ENCODE peak calls at places on chromosomes 13 and 19, in eight cellular contexts. K is type B pancreatic cell; U is activated CD8-positive, alpha-beta memory T cell treated with anti-CD3 and anti-CD28 coated beads for 4 hours; R is glutamatergic neuron; G is mucosa of gallbladder; Y is CD8-positive, alpha-beta T cell; J is bronchial epithelial cell; W is cardiac septum. D is an unnamed sample.

GRCh38 chr19:42386974-42387707 is 3.0 kb downstream of the CNFN start:
- DNase-seq in U (peak; percentile 26), Y (peak; percentile 75), W (peak; percentile 86), G (peak; percentile 57), R (peak; percentile 67), J (peak; percentile 58), K (no peak), D (peak; percentile 55)

GRCh38 chr13:63110431-63110830 is 1694.8 kb upstream of the PCDH20 start:
- DNase-seq in Y (no peak), K (no peak), R (no peak), G (no peak), W (no peak), U (no peak), J (no peak), D (no peak)

GRCh38 chr19:2476451-2477140 is 669 bp downstream of the GADD45B start:
- DNase-seq in Y (peak; percentile 78), U (peak; percentile 54), G (peak; percentile 36), R (no peak), J (no peak), K (no peak), W (no peak), D (peak; percentile 32)

GRCh38 chr13:94950303-94950702 is 238.0 kb upstream of the SOX21 start:
- DNase-seq in U (no peak), R (no peak), G (peak; percentile 23), K (no peak), Y (no peak), J (no peak), W (no peak), D (no peak)

GRCh38 chr13:74153316-74153715 is 19.1 kb upstream of the KLF12 start:
- DNase-seq in J (peak; percentile 57), R (no peak), Y (no peak), G (no peak), W (no peak), U (no peak), K (no peak), D (no peak)

GRCh38 chr13:29847501-29847983 is 2.9 kb downstream of the UBL3 start:
- DNase-seq in J (peak; percentile 55), W (no peak), K (no peak), U (no peak), Y (peak; percentile 53), R (no peak), G (no peak), D (peak; percentile 15)

GRCh38 chr19:49946415-49946814 is 14.6 kb downstream of the SIGLEC11 start:
- DNase-seq in J (no peak), K (no peak), U (no peak), Y (no peak), G (no peak), W (no peak), R (no peak), D (no peak)

GRCh38 chr19:3275068-3275582 is 50.7 kb downstream of the CELF5 start:
- DNase-seq in J (no peak), Y (no peak), W (no peak), G (no peak), R (peak; percentile 87), U (no peak), K (no peak), D (no peak)

D was measured in kidney glomerular epithelial cell.